ENCODE peak calls at places on chromosomes 13 and 19, in five cellular contexts. One of them, this sample, is unnamed.

GRCh38 chr19:1226522-1227312 is 11.1 kb downstream of the CBARP start:
- DNase-seq in IMR-90: no peak
- DNase-seq in heart right ventricle: no peak
- DNase-seq in AG04449: no peak
- DNase-seq in body of pancreas: no peak
- DNase-seq in this sample: no peak

GRCh38 chr19:37346091-37346490 is 24.8 kb upstream of the ZNF527 start:
- DNase-seq in IMR-90: no peak
- DNase-seq in heart right ventricle: no peak
- DNase-seq in AG04449: no peak
- DNase-seq in body of pancreas: no peak
- DNase-seq in this sample: no peak

GRCh38 chr13:70189981-70190380 is 81.7 kb upstream of the KLHL1 start:
- DNase-seq in IMR-90: no peak
- DNase-seq in heart right ventricle: no peak
- DNase-seq in AG04449: no peak
- DNase-seq in body of pancreas: no peak
- DNase-seq in this sample: no peak

GRCh38 chr19:8174706-8175105 is 25.3 kb upstream of the FBN3 start:
- DNase-seq in IMR-90: peak; percentile 31
- DNase-seq in heart right ventricle: no peak
- DNase-seq in AG04449: no peak
- DNase-seq in body of pancreas: no peak
- DNase-seq in this sample: peak; percentile 14

GRCh38 chr19:7522923-7523667 is 671 bp downstream of the MCOLN1 start:
- DNase-seq in IMR-90: no peak
- DNase-seq in heart right ventricle: no peak
- DNase-seq in AG04449: no peak
- DNase-seq in body of pancreas: no peak
- DNase-seq in this sample: peak; percentile 20

GRCh38 chr13:114315074-114315785 is 927 bp downstream of the CHAMP1 start:
- DNase-seq in IMR-90: no peak
- DNase-seq in heart right ventricle: no peak
- DNase-seq in AG04449: no peak
- DNase-seq in body of pancreas: no peak
- DNase-seq in this sample: no peak

GRCh38 chr19:39270091-39270871 is 2.1 kb downstream of the IFNL2 start:
- DNase-seq in IMR-90: peak; percentile 40
- DNase-seq in heart right ventricle: no peak
- DNase-seq in AG04449: no peak
- DNase-seq in body of pancreas: no peak
- DNase-seq in this sample: no peak

GRCh38 chr19:1935484-1936208 is 5.3 kb upstream of the CSNK1G2 start:
- DNase-seq in IMR-90: peak; percentile 28
- DNase-seq in heart right ventricle: no peak
- DNase-seq in AG04449: no peak
- DNase-seq in body of pancreas: peak; percentile 44
- DNase-seq in this sample: peak; percentile 52

GRCh38 chr19:15640294-15640903 is at the start of gene CYP4F3:
- DNase-seq in IMR-90: no peak
- DNase-seq in heart right ventricle: peak; percentile 43
- DNase-seq in AG04449: no peak
- DNase-seq in body of pancreas: peak; percentile 74
- DNase-seq in this sample: no peak

GRCh38 chr13:74145249-74145970 is 11.2 kb upstream of the KLF12 start:
- DNase-seq in IMR-90: peak; percentile 91
- DNase-seq in heart right ventricle: no peak
- DNase-seq in AG04449: no peak
- DNase-seq in body of pancreas: no peak
- DNase-seq in this sample: peak; percentile 49

GRCh38 chr13:43307921-43308433 is 284.6 kb downstream of the DNAJC15 start:
- DNase-seq in IMR-90: peak; percentile 87
- DNase-seq in heart right ventricle: peak; percentile 79
- DNase-seq in AG04449: no peak
- DNase-seq in body of pancreas: peak; percentile 71
- DNase-seq in this sample: peak; percentile 92

GRCh38 chr13:93058301-93058700 is 168.3 kb upstream of the GPC6 start:
- DNase-seq in IMR-90: no peak
- DNase-seq in heart right ventricle: no peak
- DNase-seq in AG04449: no peak
- DNase-seq in body of pancreas: no peak
- DNase-seq in this sample: no peak

GRCh38 chr13:52104624-52105023 is 24.2 kb downstream of the NEK5 start:
- DNase-seq in IMR-90: peak; percentile 7
- DNase-seq in heart right ventricle: no peak
- DNase-seq in AG04449: no peak
- DNase-seq in body of pancreas: no peak
- DNase-seq in this sample: peak; percentile 6

GRCh38 chr19:43713208-43713607 is 2.7 kb upstream of the IRGC start:
- DNase-seq in IMR-90: no peak
- DNase-seq in heart right ventricle: no peak
- DNase-seq in AG04449: no peak
- DNase-seq in body of pancreas: no peak
- DNase-seq in this sample: no peak

GRCh38 chr19:40286235-40286530 is 1.0 kb upstream of the AKT2 start:
- DNase-seq in IMR-90: no peak
- DNase-seq in heart right ventricle: no peak
- DNase-seq in AG04449: no peak
- DNase-seq in body of pancreas: no peak
- DNase-seq in this sample: no peak

GRCh38 chr13:50521750-50522149 is 321.7 kb downstream of the DLEU7 start:
- DNase-seq in IMR-90: peak; percentile 30
- DNase-seq in heart right ventricle: no peak
- DNase-seq in AG04449: no peak
- DNase-seq in body of pancreas: peak; percentile 34
- DNase-seq in this sample: peak; percentile 61

GRCh38 chr19:7778081-7778480 is 15.0 kb downstream of the CLEC4M start:
- DNase-seq in IMR-90: no peak
- DNase-seq in heart right ventricle: peak; percentile 18
- DNase-seq in AG04449: no peak
- DNase-seq in body of pancreas: no peak
- DNase-seq in this sample: no peak

GRCh38 chr13:53004605-53005004 is 24.0 kb upstream of the OLFM4 start:
- DNase-seq in IMR-90: no peak
- DNase-seq in heart right ventricle: no peak
- DNase-seq in AG04449: no peak
- DNase-seq in body of pancreas: no peak
- DNase-seq in this sample: no peak

GRCh38 chr13:39641645-39642044 is 13.8 kb upstream of the COG6 start:
- DNase-seq in IMR-90: no peak
- DNase-seq in heart right ventricle: no peak
- DNase-seq in AG04449: no peak
- DNase-seq in body of pancreas: no peak
- DNase-seq in this sample: no peak

GRCh38 chr19:18593367-18594095 is 4.9 kb downstream of the REX1BD start:
- DNase-seq in IMR-90: no peak
- DNase-seq in heart right ventricle: no peak
- DNase-seq in AG04449: no peak
- DNase-seq in body of pancreas: no peak
- DNase-seq in this sample: no peak

GRCh38 chr19:28874742-28875141 is 338.2 kb downstream of the UQCRFS1 start:
- DNase-seq in IMR-90: no peak
- DNase-seq in heart right ventricle: no peak
- DNase-seq in AG04449: no peak
- DNase-seq in body of pancreas: no peak
- DNase-seq in this sample: no peak

GRCh38 chr19:42096255-42096837 is 20.4 kb downstream of the ZNF574 start:
- DNase-seq in IMR-90: no peak
- DNase-seq in heart right ventricle: no peak
- DNase-seq in AG04449: no peak
- DNase-seq in body of pancreas: no peak
- DNase-seq in this sample: no peak
- TF ChIP-seq CTCF in IMR-90: no peak
- TF ChIP-seq CTCF in heart right ventricle: no peak
- TF ChIP-seq CTCF in AG04449: no peak
- TF ChIP-seq CTCF in body of pancreas: no peak
- TF ChIP-seq CTCF in this sample: no peak

DNA sequence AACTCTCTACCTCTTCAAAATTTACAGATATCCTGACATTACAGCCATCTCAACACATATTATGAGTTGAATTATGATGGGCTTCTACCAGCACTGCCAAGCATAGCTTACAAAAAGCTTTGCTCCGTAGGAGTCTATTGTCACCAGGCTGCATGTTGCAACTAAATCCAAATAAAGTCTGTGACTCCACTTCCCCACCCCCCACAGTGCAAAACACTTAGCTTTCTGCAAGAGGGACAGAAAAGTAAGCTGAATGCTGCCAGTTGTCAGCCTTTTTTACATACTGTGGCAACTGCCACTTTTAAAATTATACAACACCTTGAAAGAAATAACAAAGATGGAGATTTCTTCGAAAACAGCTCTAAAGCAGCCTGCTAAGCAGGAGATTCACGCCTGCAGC is 189.1 kb downstream of the FGF14 start:
- DNase-seq in IMR-90: no peak
- DNase-seq in heart right ventricle: no peak
- DNase-seq in AG04449: no peak
- DNase-seq in body of pancreas: no peak
- DNase-seq in this sample: no peak
- H3K4me3 ChIP-seq in IMR-90: no peak overlapping the region
- H3K4me3 ChIP-seq in heart right ventricle: no peak overlapping the region
- H3K4me3 ChIP-seq in AG04449: no peak overlapping the region
- H3K4me3 ChIP-seq in body of pancreas: no peak overlapping the region
- H3K4me3 ChIP-seq in this sample: no peak overlapping the region

GRCh38 chr13:31476266-31476665 is 263.1 kb upstream of the RXFP2 start:
- DNase-seq in IMR-90: peak; percentile 85
- DNase-seq in heart right ventricle: no peak
- DNase-seq in AG04449: peak; percentile 86
- DNase-seq in body of pancreas: no peak
- DNase-seq in this sample: peak; percentile 81

GRCh38 chr13:31477961-31478360 is 261.4 kb upstream of the RXFP2 start:
- DNase-seq in IMR-90: peak; percentile 30
- DNase-seq in heart right ventricle: no peak
- DNase-seq in AG04449: peak; percentile 88
- DNase-seq in body of pancreas: no peak
- DNase-seq in this sample: peak; percentile 87

GRCh38 chr13:31476753-31477152 is 262.6 kb upstream of the RXFP2 start:
- DNase-seq in IMR-90: no peak
- DNase-seq in heart right ventricle: no peak
- DNase-seq in AG04449: no peak
- DNase-seq in body of pancreas: no peak
- DNase-seq in this sample: peak; percentile 44
- TF ChIP-seq CTCF in IMR-90: no peak
- TF ChIP-seq CTCF in heart right ventricle: no peak
- TF ChIP-seq CTCF in AG04449: no peak
- TF ChIP-seq CTCF in body of pancreas: no peak
- TF ChIP-seq CTCF in this sample: no peak

DNA sequence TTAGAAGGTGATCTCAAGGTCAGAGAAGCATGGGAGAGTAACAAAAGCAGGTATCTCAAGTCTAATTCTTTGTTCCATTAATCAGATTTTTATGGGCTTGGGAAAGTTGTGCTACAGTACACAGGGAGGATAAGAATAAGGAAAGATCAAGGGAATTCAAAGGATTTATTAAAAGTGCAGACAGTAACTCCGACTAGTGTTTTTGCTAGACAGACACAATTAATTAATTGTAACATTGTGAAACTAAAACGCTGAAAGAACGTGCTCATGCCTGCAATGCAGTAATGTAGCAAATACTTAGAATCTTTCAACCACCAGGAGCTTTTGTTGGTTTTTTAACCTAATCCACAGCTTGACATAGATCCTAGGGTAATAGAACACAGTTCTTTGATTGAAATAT is 221.5 kb downstream of the DACH1 start:
- DNase-seq in IMR-90: no peak
- DNase-seq in heart right ventricle: no peak
- DNase-seq in AG04449: no peak
- DNase-seq in body of pancreas: no peak
- DNase-seq in this sample: no peak
- H3K4me3 ChIP-seq in IMR-90: no peak overlapping the region
- H3K4me3 ChIP-seq in heart right ventricle: no peak overlapping the region
- H3K4me3 ChIP-seq in AG04449: no peak overlapping the region
- H3K4me3 ChIP-seq in body of pancreas: no peak overlapping the region
- H3K4me3 ChIP-seq in this sample: no peak overlapping the region

GRCh38 chr19:46489445-46490272 is 6.0 kb downstream of the PNMA8B start:
- DNase-seq in IMR-90: peak; percentile 62
- DNase-seq in heart right ventricle: peak; percentile 45
- DNase-seq in AG04449: no peak
- DNase-seq in body of pancreas: peak; percentile 38
- DNase-seq in this sample: peak; percentile 69
- TF ChIP-seq CTCF in IMR-90: no peak
- TF ChIP-seq CTCF in heart right ventricle: peak; percentile 45
- TF ChIP-seq CTCF in AG04449: peak; percentile 33
- TF ChIP-seq CTCF in body of pancreas: no peak
- TF ChIP-seq CTCF in this sample: peak; percentile 11

GRCh38 chr19:4583961-4584669 is 24.6 kb upstream of the SEMA6B start:
- DNase-seq in IMR-90: no peak
- DNase-seq in heart right ventricle: no peak
- DNase-seq in AG04449: no peak
- DNase-seq in body of pancreas: no peak
- DNase-seq in this sample: no peak
- H3K4me3 ChIP-seq in IMR-90: peak overlapping the region; percentile 33
- H3K4me3 ChIP-seq in heart right ventricle: peak overlapping the region; percentile 51
- H3K4me3 ChIP-seq in AG04449: peak overlapping the region; percentile 59
- H3K4me3 ChIP-seq in body of pancreas: no peak overlapping the region
- H3K4me3 ChIP-seq in this sample: peak overlapping the region; percentile 3